ENCODE peak calls at places on chromosomes 7 and 10, in nine cellular contexts. O, G, R, N, I, D, J, Z and B are unnamed samples.

GRCh38 chr7:95404316-95404715 is 8.1 kb upstream of the PON3 start:
- DNase-seq in O (no peak), G (no peak), R (no peak), N (no peak), I (no peak), D (peak; percentile 9), J (peak; percentile 36), Z (no peak), B (peak; percentile 24)

GRCh38 chr10:46171661-46172060 is 115.1 kb upstream of the ANTXRL start:
- DNase-seq in O (no peak), G (no peak), R (no peak), N (no peak), I (no peak), D (no peak), J (no peak), Z (no peak), B (no peak)

GRCh38 chr10:50882540-50882983 is 2.9 kb downstream of the A1CF start:
- DNase-seq in O (no peak), G (no peak), R (no peak), N (no peak), I (no peak), D (no peak), J (no peak), Z (no peak), B (no peak)

GRCh38 chr10:131981429-131982184 is at the start of gene BNIP3:
- DNase-seq in O (peak; percentile 98), G (peak; percentile 97), R (peak; percentile 97), N (peak; percentile 91), I (peak; percentile 65), D (peak; percentile 100), J (peak; percentile 90), Z (peak; percentile 92), B (peak; percentile 100)

GRCh38 chr7:32765185-32765584 is 126.4 kb downstream of the KBTBD2 start:
- DNase-seq in O (no peak), G (no peak), R (no peak), N (no peak), I (no peak), D (no peak), J (no peak), Z (no peak), B (no peak)

GRCh38 chr10:72097448-72098300 is 9.3 kb upstream of the SPOCK2 start:
- DNase-seq in O (no peak), G (no peak), R (no peak), N (peak; percentile 95), I (no peak), D (peak; percentile 67), J (no peak), Z (no peak), B (peak; percentile 80)

GRCh38 chr7:143329471-143330170 is 13.7 kb downstream of the CLCN1 start:
- DNase-seq in O (no peak), G (no peak), R (no peak), N (no peak), I (no peak), D (no peak), J (no peak), Z (no peak), B (no peak)

GRCh38 chr10:133280391-133281059 is 3.9 kb upstream of the ADAM8 start:
- DNase-seq in O (no peak), G (no peak), R (no peak), N (no peak), I (no peak), D (no peak), J (no peak), Z (no peak), B (no peak)

GRCh38 chr7:130903358-130903974 is 169.5 kb upstream of the KLF14 start:
- DNase-seq in O (no peak), G (no peak), R (no peak), N (peak; percentile 94), I (no peak), D (peak; percentile 63), J (no peak), Z (no peak), B (peak; percentile 60)

GRCh38 chr10:98195132-98195531 is 60.7 kb downstream of the R3HCC1L start:
- DNase-seq in O (no peak), G (no peak), R (no peak), N (peak; percentile 1), I (no peak), D (no peak), J (no peak), Z (no peak), B (no peak)